ENCODE peak calls at places on chromosome 20, in five cellular contexts. B is EH, S is uterus, Z is ovary, W is AG08396. L is an unnamed sample.
A peak's percentile ranks its signal among the peaks of the same experiment; 100 is the strongest.

GRCh38 chr20:6492396-6493055 is 275.0 kb upstream of the BMP2 start:
- DNase-seq in B (no peak), S (no peak), Z (no peak), W (peak; percentile 8), L (peak; percentile 54)

GRCh38 chr20:43669332-43669731 is 2.4 kb downstream of the MYBL2 start:
- DNase-seq in B (peak; percentile 63), S (no peak), Z (no peak), W (no peak), L (peak; percentile 91)

GRCh38 chr20:37194616-37195015 is 15.3 kb upstream of the MROH8 start:
- DNase-seq in B (no peak), S (no peak), Z (no peak), W (no peak), L (no peak)

GRCh38 chr20:1524004-1524403 is 32.8 kb upstream of the SIRPB2 start:
- DNase-seq in B (peak; percentile 13), S (no peak), Z (no peak), W (no peak), L (peak; percentile 76)

GRCh38 chr20:48843125-48843806 is 15.5 kb upstream of the PREX1 start:
- DNase-seq in B (no peak), S (no peak), Z (no peak), W (no peak), L (no peak)

GRCh38 chr20:24616258-24617079 is 147.0 kb downstream of the SYNDIG1 start:
- DNase-seq in B (no peak), S (no peak), Z (no peak), W (no peak), L (no peak)

GRCh38 chr20:19322061-19322985 is 109.9 kb downstream of the SLC24A3 start:
- DNase-seq in B (peak; percentile 16), S (no peak), Z (no peak), W (no peak), L (peak; percentile 85)

GRCh38 chr20:35887393-35888064 is 66.8 kb downstream of the SCAND1 start:
- DNase-seq in B (no peak), S (no peak), Z (no peak), W (no peak), L (no peak)

GRCh38 chr20:63128956-63129355 is 87.0 kb downstream of the YTHDF1 start:
- DNase-seq in B (no peak), S (no peak), Z (no peak), W (no peak), L (no peak)

GRCh38 chr20:8218861-8219260 is 86.8 kb downstream of the PLCB1 start:
- DNase-seq in B (peak; percentile 90), S (no peak), Z (no peak), W (peak; percentile 14), L (peak; percentile 19)

GRCh38 chr20:34538671-34539123 is 19.8 kb upstream of the MAP1LC3A start:
- DNase-seq in B (peak; percentile 65), S (peak; percentile 33), Z (peak; percentile 34), W (peak; percentile 66), L (peak; percentile 44)

GRCh38 chr20:19572031-19572430 is 186.0 kb upstream of the RIN2 start:
- DNase-seq in B (no peak), S (no peak), Z (no peak), W (no peak), L (no peak)

GRCh38 chr20:6866741-6867140 is 99.3 kb downstream of the BMP2 start:
- DNase-seq in B (peak; percentile 1), S (no peak), Z (no peak), W (no peak), L (peak; percentile 32)

GRCh38 chr20:33681728-33682353 is 4.3 kb downstream of the E2F1 start:
- DNase-seq in B (no peak), S (no peak), Z (no peak), W (no peak), L (no peak)

GRCh38 chr20:22711981-22712755 is 127.8 kb upstream of the FOXA2 start:
- DNase-seq in B (no peak), S (no peak), Z (no peak), W (no peak), L (peak; percentile 24)

GRCh38 chr20:13325033-13325432 is 104.0 kb downstream of the ISM1 start:
- DNase-seq in B (peak; percentile 65), S (no peak), Z (no peak), W (peak; percentile 33), L (peak; percentile 65)

GRCh38 chr20:63642518-63643247 is 10.5 kb downstream of the STMN3 start:
- DNase-seq in B (peak; percentile 16), S (no peak), Z (peak; percentile 65), W (no peak), L (peak; percentile 39)

GRCh38 chr20:37188787-37189186 is 9.4 kb upstream of the MROH8 start:
- DNase-seq in B (no peak), S (no peak), Z (no peak), W (no peak), L (no peak)

GRCh38 chr20:49293122-49293521 is 15.3 kb upstream of the ZNFX1 start:
- DNase-seq in B (no peak), S (no peak), Z (no peak), W (no peak), L (no peak)

GRCh38 chr20:8709627-8710026 is 359.3 kb upstream of the PLCB4 start:
- DNase-seq in B (no peak), S (no peak), Z (no peak), W (no peak), L (no peak)

GRCh38 chr20:940926-941325 is 24.8 kb upstream of the ANGPT4 start:
- DNase-seq in B (no peak), S (no peak), Z (no peak), W (no peak), L (no peak)

GRCh38 chr20:2755451-2756055 is 44.9 kb downstream of the CPXM1 start:
- DNase-seq in B (no peak), S (no peak), Z (no peak), W (no peak), L (no peak)

GRCh38 chr20:48207505-48207904 is 422.2 kb upstream of the SULF2 start:
- DNase-seq in B (no peak), S (no peak), Z (no peak), W (no peak), L (no peak)

GRCh38 chr20:59484228-59484627 is 120.1 kb upstream of the PHACTR3 start:
- DNase-seq in B (no peak), S (no peak), Z (no peak), W (no peak), L (no peak)

GRCh38 chr20:49394264-49394663 is 88.2 kb downstream of the KCNB1 start:
- DNase-seq in B (peak; percentile 48), S (peak; percentile 64), Z (no peak), W (peak; percentile 39), L (peak; percentile 35)

GRCh38 chr20:24670981-24671380 is 201.6 kb downstream of the SYNDIG1 start:
- DNase-seq in B (no peak), S (no peak), Z (no peak), W (no peak), L (no peak)

GRCh38 chr20:61918548-61918947 is 147.1 kb downstream of the TAF4 start:
- DNase-seq in B (no peak), S (no peak), Z (no peak), W (no peak), L (no peak)

GRCh38 chr20:63276956-63277355 is 4.3 kb downstream of the ARFGAP1 start:
- DNase-seq in B (no peak), S (no peak), Z (no peak), W (no peak), L (no peak)

GRCh38 chr20:48292806-48293205 is 507.5 kb upstream of the SULF2 start:
- DNase-seq in B (peak; percentile 9), S (no peak), Z (no peak), W (no peak), L (peak; percentile 63)

GRCh38 chr20:63709149-63709527 is 1.3 kb downstream of the ZGPAT start:
- DNase-seq in B (no peak), S (no peak), Z (no peak), W (no peak), L (no peak)

GRCh38 chr20:43564993-43565757 is 6.3 kb downstream of the SGK2 start:
- DNase-seq in B (no peak), S (no peak), Z (no peak), W (no peak), L (no peak)

GRCh38 chr20:55649254-55649653 is 356.1 kb downstream of the CBLN4 start:
- DNase-seq in B (no peak), S (no peak), Z (no peak), W (no peak), L (no peak)

GRCh38 chr20:33653218-33653899 is 8.8 kb upstream of the C20orf144 start:
- DNase-seq in B (peak; percentile 74), S (peak; percentile 69), Z (peak; percentile 78), W (peak; percentile 81), L (peak; percentile 74)

GRCh38 chr20:50048420-50049166 is 64.4 kb downstream of the UBE2V1 start:
- DNase-seq in B (peak; percentile 48), S (no peak), Z (no peak), W (peak; percentile 70), L (peak; percentile 79)

GRCh38 chr20:17935186-17935585 is 33.4 kb downstream of the SNX5 start:
- DNase-seq in B (peak; percentile 68), S (no peak), Z (no peak), W (no peak), L (peak; percentile 63)

GRCh38 chr20:46399401-46399800 is 7.0 kb downstream of the ELMO2 start:
- DNase-seq in B (no peak), S (no peak), Z (no peak), W (no peak), L (no peak)

GRCh38 chr20:46332373-46333135 is 24.3 kb upstream of the CDH22 start:
- DNase-seq in B (no peak), S (no peak), Z (no peak), W (no peak), L (no peak)

GRCh38 chr20:57440678-57441509 is 49.7 kb downstream of the RBM38 start:
- DNase-seq in B (peak; percentile 43), S (peak; percentile 88), Z (peak; percentile 82), W (peak; percentile 88), L (no peak)

GRCh38 chr20:36929290-36929689 is 22.2 kb downstream of the SAMHD1 start:
- DNase-seq in B (peak; percentile 74), S (no peak), Z (no peak), W (no peak), L (peak; percentile 36)

L was measured in RPMI7951.